ENCODE peak calls at places on chromosomes 5 and 9, in six cellular contexts. M is activated CD4-positive, alpha-beta memory T cell treated with anti-CD3 and anti-CD28 coated beads, Interleukin-2, amount 10 ng/mL, durations not matched to agents 7 days and 5 days; H is KBM-7; U is NCI-H82; A is stimulated activated CD8-positive, alpha-beta memory T cell treated with anti-CD3 and anti-CD28 coated beads, Interleukin-4, amount 100 ng/mL, for 24 hours; P is AG09309. Q is an unnamed sample.

GRCh38 chr9:96014078-96014477 is 138.6 kb downstream of the ERCC6L2 start:
- DNase-seq in P (no peak), M (peak), U (no peak), H (no peak), A (no peak), Q (no peak)

GRCh38 chr5:8500426-8500825 is 631.5 kb downstream of the MTRR start:
- DNase-seq in H (no peak), U (no peak), A (no peak), P (no peak), M (no peak), Q (no peak)

GRCh38 chr5:1526681-1527131 is 2.9 kb upstream of the LPCAT1 start:
- DNase-seq in M (no peak), U (no peak), P (no peak), H (no peak), A (no peak), Q (peak)

GRCh38 chr5:115372121-115372520 is 75.7 kb upstream of the CCDC112 start:
- DNase-seq in P (no peak), U (peak), A (no peak), M (no peak), H (no peak), Q (peak)

GRCh38 chr9:37156781-37157356 is 36.5 kb downstream of the ZCCHC7 start:
- DNase-seq in M (no peak), A (no peak), U (no peak), P (no peak), H (no peak), Q (no peak)

GRCh38 chr9:127406799-127407504 is 10.0 kb downstream of the SLC2A8 start:
- DNase-seq in M (no peak), U (no peak), H (no peak), P (no peak), A (no peak), Q (no peak)

GRCh38 chr9:86700601-86701000 is 246.7 kb downstream of the GAS1 start:
- DNase-seq in A (no peak), U (no peak), M (no peak), H (no peak), P (no peak), Q (no peak)

GRCh38 chr9:116323012-116323411 is 169.4 kb downstream of the PAPPA start:
- DNase-seq in H (no peak), M (no peak), U (peak), P (no peak), A (no peak), Q (no peak)

GRCh38 chr5:175697846-175698245 is 40.0 kb downstream of the HRH2 start:
- DNase-seq in M (no peak), H (no peak), A (no peak), U (no peak), P (no peak), Q (no peak)

GRCh38 chr5:51227963-51228515 is 155.2 kb upstream of the ISL1 start:
- DNase-seq in M (no peak), A (no peak), H (no peak), P (no peak), U (peak), Q (no peak)

GRCh38 chr9:1042466-1042865 is 7.7 kb upstream of the DMRT2 start:
- DNase-seq in M (peak), U (no peak), P (no peak), H (peak), A (no peak), Q (peak)

GRCh38 chr5:141369994-141370848 is at the start of gene PCDHGB3:
- DNase-seq in H (no peak), U (peak), A (no peak), M (peak), P (no peak), Q (no peak)

GRCh38 chr9:127523312-127523851 is 72.1 kb downstream of the LRSAM1 start:
- DNase-seq in P (no peak), U (peak), M (peak), A (no peak), H (peak), Q (no peak)

GRCh38 chr5:54551906-54552305 is 34.3 kb downstream of the SNX18 start:
- DNase-seq in U (no peak), P (no peak), H (no peak), M (no peak), A (no peak), Q (no peak)

GRCh38 chr5:136062563-136063274 is 33.9 kb downstream of the TGFBI start:
- DNase-seq in M (no peak), P (no peak), A (no peak), U (peak), H (peak), Q (peak)

GRCh38 chr5:42454216-42454995 is 31.2 kb downstream of the GHR start:
- DNase-seq in M (no peak), U (no peak), A (no peak), H (no peak), P (no peak), Q (no peak)